ENCODE peak calls at places on chromosome 16, in five cellular contexts. Z is endodermal cell, X is GM12878, O is spleen, W is lower lobe of right lung. E is an unnamed sample.

GRCh38 chr16:1413684-1414531 is 596 bp downstream of the UNKL start:
- DNase-seq in Z (peak), W (peak), O (peak), X (peak), E (no peak)

GRCh38 chr16:14087590-14088154 is 16.6 kb downstream of the MRTFB start:
- DNase-seq in W (no peak), Z (no peak), X (no peak), O (no peak), E (no peak)

GRCh38 chr16:28569011-28569410 is 15.3 kb downstream of the SGF29 start:
- DNase-seq in X (no peak), O (no peak), Z (no peak), W (no peak), E (no peak)

GRCh38 chr16:55324491-55325447 is 766 bp downstream of the IRX6 start:
- DNase-seq in X (no peak), W (no peak), O (no peak), Z (peak), E (no peak)

GRCh38 chr16:8869212-8869987 is 594 bp upstream of the CARHSP1 start:
- DNase-seq in O (peak), W (no peak), X (no peak), Z (peak), E (no peak)

GRCh38 chr16:813204-813915 is 12.8 kb upstream of the GNG13 start:
- DNase-seq in W (no peak), X (no peak), O (no peak), Z (peak), E (no peak)

GRCh38 chr16:78310990-78311561 is 211.6 kb downstream of the WWOX start:
- DNase-seq in Z (peak), W (no peak), O (no peak), X (no peak), E (no peak)

GRCh38 chr16:81821422-81822128 is 42.5 kb downstream of the PLCG2 start:
- DNase-seq in O (peak), W (no peak), X (peak), Z (no peak), E (no peak)

GRCh38 chr16:89670496-89671431 is 13.1 kb downstream of the SPATA33 start:
- DNase-seq in Z (no peak), X (no peak), W (no peak), O (no peak), E (no peak)

GRCh38 chr16:58970775-58971174 is 236.7 kb upstream of the GOT2 start:
- DNase-seq in X (no peak), O (no peak), Z (no peak), W (no peak), E (no peak)

GRCh38 chr16:58426095-58426494 is 33.8 kb downstream of the GINS3 start:
- DNase-seq in X (peak), Z (no peak), O (no peak), W (no peak), E (no peak)

GRCh38 chr16:1941924-1942809 is 832 bp downstream of the MSRB1 start:
- DNase-seq in W (peak), Z (peak), X (no peak), O (peak), E (no peak)

GRCh38 chr16:695355-696089 is 5.3 kb upstream of the WDR24 start:
- DNase-seq in W (peak), Z (peak), X (no peak), O (peak), E (no peak)

GRCh38 chr16:86426243-86426642 is 84.1 kb upstream of the FOXF1 start:
- DNase-seq in X (no peak), O (no peak), Z (no peak), W (no peak), E (no peak)

GRCh38 chr16:82183004-82183397 is 13.0 kb upstream of the MPHOSPH6 start:
- DNase-seq in Z (no peak), O (no peak), X (no peak), W (no peak), E (no peak)

GRCh38 chr16:86961133-86961720 is 356.0 kb downstream of the C16orf95 start:
- DNase-seq in X (no peak), W (no peak), O (no peak), Z (no peak), E (no peak)

GRCh38 chr16:24734382-24734781 is 4.9 kb downstream of the TNRC6A start:
- DNase-seq in Z (no peak), O (no peak), W (no peak), X (no peak), E (no peak)

GRCh38 chr16:53817117-53817516 is 113.2 kb downstream of the FTO start:
- DNase-seq in O (no peak), X (no peak), Z (no peak), W (no peak), E (peak)

GRCh38 chr16:88905563-88905962 is 39.1 kb upstream of the PABPN1L start:
- DNase-seq in W (no peak), Z (peak), O (no peak), X (no peak), E (no peak)

GRCh38 chr16:88888057-88888777 is 21.8 kb upstream of the PABPN1L start:
- DNase-seq in X (peak), Z (no peak), O (no peak), W (no peak), E (no peak)

GRCh38 chr16:19680972-19681371 is 37.1 kb downstream of the KNOP1 start:
- DNase-seq in Z (peak), X (no peak), O (no peak), W (no peak), E (no peak)

GRCh38 chr16:80233097-80233835 is 307.5 kb upstream of the DYNLRB2 start:
- DNase-seq in X (no peak), O (no peak), Z (no peak), W (no peak), E (no peak)

GRCh38 chr16:23967018-23967417 is 131.2 kb downstream of the PRKCB start:
- DNase-seq in O (no peak), W (no peak), Z (no peak), X (no peak), E (no peak)

GRCh38 chr16:72963921-72964320 is 84.0 kb downstream of the ZFHX3 start:
- DNase-seq in O (no peak), Z (no peak), W (no peak), X (no peak), E (no peak)

GRCh38 chr16:35134471-35134870 is 1675.1 kb downstream of the TP53TG3F start:
- DNase-seq in X (no peak), Z (no peak), W (no peak), O (no peak), E (peak)

GRCh38 chr16:15855704-15856003 is 1.2 kb downstream of the MYH11 start:
- DNase-seq in Z (no peak), X (no peak), W (no peak), O (no peak), E (no peak)
- H3K27ac ChIP-seq in Z (no peak), X (no peak), W (peak), O (no peak), E (no peak)

DNA sequence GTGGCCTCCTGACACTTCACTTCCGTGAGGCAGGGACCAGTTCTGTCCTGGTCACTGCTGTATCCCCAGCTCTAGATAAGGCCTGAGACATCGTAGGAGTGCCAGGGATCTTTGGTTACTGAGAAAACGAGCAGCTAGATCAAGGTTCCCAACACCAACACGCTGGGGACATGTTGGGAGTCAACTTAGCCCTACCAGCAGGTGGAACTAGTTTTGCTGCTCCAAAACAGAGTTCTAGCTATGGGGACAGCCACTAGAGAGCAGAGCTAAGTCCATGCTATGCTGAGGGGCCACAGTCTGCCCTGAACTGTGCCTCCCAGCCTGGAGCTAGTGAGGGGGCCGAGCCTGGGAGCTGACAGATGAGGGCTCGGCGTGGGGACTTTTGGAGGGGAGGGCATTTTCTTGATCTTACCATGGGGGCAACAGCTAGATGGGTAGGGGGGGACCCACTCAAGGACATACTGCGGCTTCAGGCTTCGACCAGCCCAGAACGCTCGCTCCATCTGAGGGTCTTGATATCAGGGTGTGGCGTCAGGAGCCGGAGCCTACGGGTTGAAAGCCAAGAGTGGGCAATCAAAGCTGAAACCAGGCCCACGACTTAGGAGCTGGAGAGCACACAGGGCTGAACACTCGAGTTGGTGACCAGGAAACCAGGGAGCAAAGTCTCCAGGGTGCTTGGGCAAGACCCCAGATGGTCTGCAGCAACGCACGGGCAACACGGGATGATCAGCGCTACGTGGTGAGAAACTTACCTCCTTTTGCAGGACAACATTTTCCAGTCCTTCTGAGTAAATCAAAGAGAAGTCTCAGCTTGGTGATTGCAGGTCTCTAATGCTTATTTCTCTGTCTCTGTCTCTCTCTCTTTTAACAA is 13.4 kb downstream of the SNX20 start:
- DNase-seq in X (no peak), O (peak), W (no peak), Z (peak), E (no peak)
- H3K27ac ChIP-seq in X (peak), O (peak), W (no peak), Z (peak), E (no peak)

GRCh38 chr16:56708821-56709685 is 20.9 kb upstream of the NUP93 start:
- DNase-seq in O (no peak), W (no peak), Z (peak), X (no peak), E (no peak)
- H3K27ac ChIP-seq in O (no peak), W (no peak), Z (no peak), X (no peak), E (no peak)

GRCh38 chr16:67841198-67841815 is 813 bp upstream of the THAP11 start:
- DNase-seq in X (no peak), W (no peak), O (no peak), Z (no peak), E (no peak)
- H3K27ac ChIP-seq in X (no peak), W (peak), O (peak), Z (peak), E (peak)

GRCh38 chr16:11177578-11178130 is 78.3 kb downstream of the SOCS1 start:
- DNase-seq in Z (no peak), W (no peak), X (no peak), O (no peak), E (no peak)
- H3K27ac ChIP-seq in Z (no peak), W (no peak), X (no peak), O (no peak), E (no peak)

GRCh38 chr16:65301029-65301428 is 179.2 kb upstream of the CDH11 start:
- DNase-seq in W (no peak), X (no peak), Z (no peak), O (no peak), E (no peak)
- H3K27ac ChIP-seq in W (no peak), X (no peak), Z (no peak), O (no peak), E (no peak)

GRCh38 chr16:70686376-70687171 is 721 bp upstream of the MTSS2 start:
- DNase-seq in O (no peak), X (no peak), W (no peak), Z (peak), E (no peak)
- H3K27ac ChIP-seq in O (peak), X (no peak), W (peak), Z (peak), E (peak)

DNA sequence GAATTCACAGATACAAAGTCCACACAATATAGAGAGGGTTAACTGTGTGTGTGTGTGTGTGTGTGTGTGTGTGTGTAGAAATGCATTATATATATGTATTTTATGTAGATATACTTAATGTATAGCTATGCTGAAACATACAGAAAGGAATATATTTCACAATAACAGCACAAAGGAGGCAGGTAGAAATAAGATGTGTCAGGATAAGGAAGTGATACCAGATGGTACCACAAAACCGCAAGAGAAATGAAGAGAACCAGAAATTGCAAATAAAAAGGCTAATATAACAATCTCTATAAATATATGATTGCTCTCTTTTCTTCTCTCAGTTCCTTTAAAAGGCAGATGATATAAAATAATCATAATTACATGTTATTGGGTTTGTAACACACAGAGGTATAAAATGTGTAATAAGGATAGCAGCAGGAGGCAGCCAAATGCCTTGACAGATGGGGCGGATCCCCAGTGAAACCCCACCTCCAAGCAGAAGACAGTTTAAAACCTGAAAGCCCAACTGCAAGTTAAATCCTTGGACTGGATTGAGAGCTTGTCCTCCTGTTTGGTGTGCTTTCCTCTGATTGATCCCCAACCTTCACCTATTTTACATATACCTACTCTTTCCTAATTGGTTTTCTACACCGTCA is 365.4 kb upstream of the C16orf82 start:
- DNase-seq in O (no peak), W (no peak), Z (no peak), X (no peak), E (no peak)
- H3K27ac ChIP-seq in O (no peak), W (no peak), Z (no peak), X (no peak), E (no peak)

GRCh38 chr16:3214904-3215600 is 19.9 kb downstream of the ZNF200 start:
- DNase-seq in Z (no peak), W (no peak), X (no peak), O (no peak), E (no peak)

GRCh38 chr16:3216263-3216640 is 18.7 kb downstream of the ZNF200 start:
- DNase-seq in Z (no peak), O (no peak), W (no peak), X (no peak), E (no peak)

GRCh38 chr16:3223913-3224515 is 10.9 kb downstream of the ZNF200 start:
- DNase-seq in O (no peak), Z (no peak), X (no peak), W (no peak), E (no peak)

GRCh38 chr16:3215601-3216262 is 19.2 kb downstream of the ZNF200 start:
- DNase-seq in Z (no peak), W (no peak), X (no peak), O (no peak), E (no peak)

GRCh38 chr16:3220839-3221238 is 14.1 kb downstream of the ZNF200 start:
- DNase-seq in X (no peak), Z (no peak), W (no peak), O (no peak), E (no peak)
- H3K27ac ChIP-seq in X (no peak), Z (no peak), W (no peak), O (no peak), E (no peak)